ENCODE peak calls at places on chromosome 13, in nine cellular contexts. F is left lung, K is lower leg skin, V is skeletal muscle cell, Q is cardiac muscle cell, X is astrocyte, C is thoracic aorta, S is A549, J is heart right ventricle. N is an unnamed sample.

GRCh38 chr13:73608157-73608516 is 526.1 kb downstream of the KLF12 start:
- DNase-seq in F (no peak), S (no peak), C (no peak), J (no peak), K (no peak), V (no peak), X (no peak), Q (no peak), N (no peak)

GRCh38 chr13:80753951-80754350 is 413.0 kb upstream of the SPRY2 start:
- DNase-seq in F (no peak), C (no peak), Q (no peak), X (no peak), J (no peak), K (no peak), S (no peak), V (peak), N (no peak)

GRCh38 chr13:46057251-46058015 is 4.9 kb upstream of the ZC3H13 start:
- DNase-seq in V (no peak), C (no peak), Q (no peak), J (no peak), F (no peak), X (no peak), S (no peak), K (no peak), N (no peak)

GRCh38 chr13:99981115-99982020 is at the start of gene ZIC2:
- DNase-seq in C (no peak), K (no peak), J (no peak), Q (peak), X (peak), F (no peak), V (no peak), S (peak), N (no peak)

GRCh38 chr13:84137292-84137691 is 255.0 kb upstream of the SLITRK1 start:
- DNase-seq in K (no peak), S (no peak), X (peak), F (no peak), V (no peak), J (no peak), C (no peak), Q (peak), N (no peak)

GRCh38 chr13:29471551-29471950 is 123.9 kb downstream of the SLC7A1 start:
- DNase-seq in C (no peak), V (no peak), F (no peak), J (no peak), S (no peak), Q (no peak), K (no peak), X (no peak), N (no peak)

GRCh38 chr13:85368686-85369085 is 430.5 kb downstream of the SLITRK6 start:
- DNase-seq in X (no peak), C (no peak), S (no peak), J (no peak), Q (no peak), V (no peak), F (no peak), K (no peak), N (no peak)

GRCh38 chr13:114151565-114152284 is 19.3 kb upstream of the RASA3 start:
- DNase-seq in Q (peak), C (no peak), F (peak), S (no peak), K (no peak), J (no peak), V (no peak), X (no peak), N (no peak)

GRCh38 chr13:113129921-113130750 is 7.5 kb downstream of the F10 start:
- DNase-seq in X (no peak), C (no peak), F (peak), J (no peak), S (no peak), K (no peak), Q (peak), V (no peak), N (no peak)

GRCh38 chr13:48731957-48732569 is 78.3 kb downstream of the CYSLTR2 start:
- DNase-seq in X (no peak), S (peak), F (peak), V (no peak), J (no peak), Q (peak), C (no peak), K (no peak), N (no peak)

GRCh38 chr13:100789481-100789880 is 114.9 kb upstream of the TMTC4 start:
- DNase-seq in S (no peak), J (no peak), V (peak), C (no peak), F (peak), X (peak), Q (peak), K (no peak), N (no peak)

GRCh38 chr13:84933797-84934196 is 865.4 kb downstream of the SLITRK6 start:
- DNase-seq in X (no peak), S (no peak), J (no peak), V (no peak), F (no peak), K (no peak), Q (no peak), C (no peak), N (no peak)

GRCh38 chr13:47114030-47114429 is 217.2 kb upstream of the HTR2A start:
- DNase-seq in Q (peak), X (peak), J (no peak), F (no peak), S (no peak), C (no peak), K (no peak), V (peak), N (no peak)

GRCh38 chr13:19737844-19738557 is 44.7 kb downstream of the PSPC1 start:
- DNase-seq in S (no peak), C (no peak), X (peak), K (no peak), V (no peak), Q (no peak), F (no peak), J (no peak), N (no peak)

GRCh38 chr13:60398949-60399589 is 2.0 kb downstream of the TDRD3 start:
- DNase-seq in S (no peak), X (peak), J (no peak), F (no peak), C (no peak), V (no peak), K (no peak), Q (peak), N (no peak)

GRCh38 chr13:38905081-38905480 is 85.5 kb downstream of the STOML3 start:
- DNase-seq in C (no peak), Q (no peak), F (no peak), S (no peak), V (no peak), J (no peak), K (no peak), X (no peak), N (no peak)

GRCh38 chr13:34899888-34900287 is 42.2 kb upstream of the NBEA start:
- DNase-seq in K (no peak), S (no peak), C (no peak), J (no peak), F (no peak), X (no peak), Q (no peak), V (no peak), N (no peak)

GRCh38 chr13:104315606-104316005 is 1249.4 kb upstream of the SLC10A2 start:
- DNase-seq in K (no peak), F (no peak), S (peak), J (no peak), Q (peak), V (peak), X (peak), C (no peak), N (no peak)

GRCh38 chr13:37349916-37350315 is 244.5 kb upstream of the CSNK1A1L start:
- DNase-seq in K (no peak), V (no peak), Q (no peak), J (no peak), F (no peak), S (no peak), C (no peak), X (no peak), N (no peak)

GRCh38 chr13:21663197-21663596 is 7.7 kb upstream of the FGF9 start:
- DNase-seq in S (no peak), V (no peak), Q (no peak), X (no peak), J (no peak), F (no peak), C (no peak), K (no peak), N (no peak)

GRCh38 chr13:35987572-35988513 is 143.3 kb downstream of the DCLK1 start:
- DNase-seq in J (no peak), X (no peak), Q (no peak), F (no peak), V (no peak), S (no peak), K (no peak), C (no peak), N (no peak)

GRCh38 chr13:98141938-98142426 is 912 bp upstream of the FARP1 start:
- DNase-seq in V (no peak), F (peak), S (no peak), K (peak), Q (peak), J (peak), C (no peak), X (no peak), N (peak)

GRCh38 chr13:38849316-38849715 is 141.3 kb downstream of the STOML3 start:
- DNase-seq in F (no peak), C (no peak), K (no peak), Q (no peak), V (no peak), X (no peak), J (no peak), S (no peak), N (no peak)

GRCh38 chr13:61255035-61255796 is 160.4 kb downstream of the PCDH20 start:
- DNase-seq in F (no peak), V (no peak), J (no peak), S (peak), Q (peak), K (no peak), X (no peak), C (no peak), N (no peak)

GRCh38 chr13:99303863-99304521 is 3.2 kb downstream of the GPR183 start:
- DNase-seq in S (no peak), F (peak), J (no peak), C (no peak), K (no peak), X (no peak), Q (no peak), V (no peak), N (no peak)

GRCh38 chr13:25738342-25738771 is 313.5 kb downstream of the SHISA2 start:
- DNase-seq in S (no peak), K (no peak), X (peak), F (no peak), C (no peak), V (peak), J (no peak), Q (peak), N (no peak)

GRCh38 chr13:19984430-19985218 is 26.1 kb downstream of the ZMYM2 start:
- DNase-seq in J (no peak), V (no peak), C (no peak), K (no peak), X (peak), F (no peak), S (peak), Q (peak), N (no peak)

GRCh38 chr13:35930665-35931631 is 200.2 kb downstream of the DCLK1 start:
- DNase-seq in F (no peak), C (no peak), Q (no peak), S (peak), X (no peak), V (no peak), K (no peak), J (no peak), N (no peak)

GRCh38 chr13:27770809-27771208 is 21.5 kb upstream of the GSX1 start:
- DNase-seq in K (no peak), J (no peak), S (peak), X (no peak), Q (peak), F (no peak), C (no peak), V (no peak), N (no peak)

GRCh38 chr13:97262058-97262457 is 39.9 kb downstream of the MBNL2 start:
- DNase-seq in S (no peak), C (no peak), K (no peak), J (no peak), F (no peak), V (no peak), Q (no peak), X (no peak), N (no peak)

GRCh38 chr13:64993514-64994164 is 2236.5 kb downstream of the PCDH9 start:
- DNase-seq in S (no peak), F (no peak), K (no peak), Q (no peak), X (no peak), J (no peak), C (no peak), V (no peak), N (no peak)
- H3K4me3 ChIP-seq in S (no peak), F (no peak), K (no peak), Q (no peak), X (no peak), J (no peak), C (no peak), V (no peak), N (no peak)

GRCh38 chr13:67224148-67224846 is 5.8 kb downstream of the PCDH9 start:
- DNase-seq in J (peak), C (peak), Q (peak), K (peak), S (peak), X (peak), V (peak), F (peak), N (peak)
- H3K4me3 ChIP-seq in J (peak), C (peak), Q (no peak), K (no peak), S (peak), X (peak), V (peak), F (no peak), N (no peak)

GRCh38 chr13:40668335-40668734 is 1.9 kb upstream of the FOXO1 start:
- DNase-seq in F (no peak), X (no peak), V (no peak), K (peak), J (peak), S (peak), C (no peak), Q (peak), N (peak)

GRCh38 chr13:40666905-40667621 is 622 bp upstream of the FOXO1 start:
- DNase-seq in S (no peak), F (peak), Q (no peak), K (peak), J (peak), X (no peak), C (no peak), V (no peak), N (peak)

GRCh38 chr13:40666058-40666904 is at the start of gene FOXO1:
- DNase-seq in V (peak), S (peak), X (peak), Q (peak), J (peak), F (peak), K (peak), C (peak), N (peak)

GRCh38 chr13:40665754-40666057 is 735 bp downstream of the FOXO1 start:
- DNase-seq in X (peak), J (no peak), V (no peak), C (no peak), Q (no peak), S (no peak), F (no peak), K (no peak), N (no peak)

DNA sequence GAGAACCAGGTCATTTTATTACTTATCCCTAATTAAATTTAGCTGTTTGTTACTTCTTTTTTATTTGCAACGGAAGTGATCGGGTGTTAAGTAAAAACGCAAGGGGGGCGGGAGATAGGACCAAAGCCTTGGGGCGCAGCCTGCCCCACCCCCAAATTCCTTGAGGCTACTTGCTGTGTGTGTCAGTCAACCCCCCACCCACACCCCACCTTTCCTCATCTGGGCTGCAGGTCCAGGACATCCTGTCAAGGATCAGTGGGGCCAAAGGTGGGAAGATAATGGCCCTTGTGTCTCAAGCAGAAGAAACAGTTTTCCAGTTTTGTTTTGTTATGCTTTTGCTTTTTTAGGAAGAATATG is 1.2 kb upstream of the FOXO1 start:
- DNase-seq in V (no peak), Q (no peak), X (no peak), C (no peak), S (no peak), F (no peak), J (peak), K (peak), N (peak)
- H3K4me3 ChIP-seq in V (peak), Q (peak), X (peak), C (peak), S (peak), F (peak), J (peak), K (peak), N (peak)

GRCh38 chr13:51802601-51803000 is 1.4 kb downstream of the DHRS12 start:
- DNase-seq in Q (no peak), C (no peak), K (no peak), J (no peak), F (no peak), X (no peak), V (no peak), S (no peak), N (no peak)
- H3K4me3 ChIP-seq in Q (no peak), C (peak), K (no peak), J (peak), F (no peak), X (no peak), V (no peak), S (peak), N (peak)

GRCh38 chr13:94966380-94966779 is 254.0 kb upstream of the SOX21 start:
- DNase-seq in V (no peak), S (no peak), J (no peak), Q (no peak), X (no peak), F (no peak), K (no peak), C (no peak), N (no peak)

GRCh38 chr13:94968757-94969086 is 256.4 kb upstream of the SOX21 start:
- DNase-seq in S (no peak), J (no peak), V (no peak), X (no peak), K (no peak), C (no peak), F (no peak), Q (no peak), N (no peak)

GRCh38 chr13:94967183-94968039 is 255.1 kb upstream of the SOX21 start:
- DNase-seq in S (peak), F (no peak), K (no peak), C (no peak), X (no peak), V (no peak), Q (peak), J (no peak), N (no peak)

GRCh38 chr13:94972262-94972661 is 259.9 kb upstream of the SOX21 start:
- DNase-seq in F (no peak), J (no peak), Q (no peak), X (no peak), S (no peak), V (no peak), C (no peak), K (no peak), N (no peak)

GRCh38 chr13:94968040-94968756 is 255.9 kb upstream of the SOX21 start:
- DNase-seq in F (no peak), X (no peak), Q (peak), K (no peak), J (no peak), C (no peak), S (peak), V (no peak), N (no peak)
- H3K4me3 ChIP-seq in F (no peak), X (peak), Q (peak), K (no peak), J (peak), C (peak), S (peak), V (peak), N (no peak)

GRCh38 chr13:111864566-111864965 is 202.4 kb upstream of the SOX1 start:
- DNase-seq in S (no peak), V (no peak), X (no peak), Q (no peak), C (no peak), K (no peak), F (no peak), J (no peak), N (peak)

GRCh38 chr13:111862836-111863815 is 203.8 kb upstream of the SOX1 start:
- DNase-seq in K (no peak), Q (no peak), V (no peak), X (no peak), F (no peak), C (no peak), S (no peak), J (no peak), N (no peak)

GRCh38 chr13:111860161-111860560 is 206.8 kb upstream of the SOX1 start:
- DNase-seq in F (no peak), Q (no peak), X (no peak), C (no peak), S (no peak), K (no peak), V (no peak), J (no peak), N (no peak)

GRCh38 chr13:111859361-111860105 is 207.4 kb upstream of the SOX1 start:
- DNase-seq in C (no peak), X (no peak), K (no peak), F (no peak), V (no peak), J (no peak), Q (no peak), S (no peak), N (no peak)

GRCh38 chr13:111861766-111862366 is 205.1 kb upstream of the SOX1 start:
- DNase-seq in F (no peak), S (no peak), C (no peak), X (no peak), K (no peak), V (no peak), J (no peak), Q (no peak), N (no peak)
- H3K4me3 ChIP-seq in F (no peak), S (no peak), C (no peak), X (no peak), K (no peak), V (no peak), J (no peak), Q (no peak), N (no peak)

GRCh38 chr13:62799038-62799535 is 1383.4 kb upstream of the PCDH20 start:
- DNase-seq in K (no peak), Q (no peak), F (no peak), V (no peak), X (no peak), C (no peak), J (no peak), S (no peak), N (no peak)
- H3K4me3 ChIP-seq in K (no peak), Q (no peak), F (no peak), V (no peak), X (no peak), C (no peak), J (no peak), S (no peak), N (no peak)